ENCODE peak calls at places on chromosomes 7 and 10, in four cellular contexts. N, I, F and J are unnamed samples. For H3K27me3, the result is how much of the 10 kb centered on the place peaks cover.

GRCh38 chr7:142808802-142809583 is 38.2 kb downstream of the PRSS2 start:
- DNase-seq in I (peak), N (no peak), F (no peak), J (no peak)

GRCh38 chr7:102169651-102170416 is 116.8 kb upstream of the SH2B2 start:
- DNase-seq in I (peak), N (no peak), F (no peak), J (no peak)

GRCh38 chr10:30151581-30152389 is 92.4 kb upstream of the JCAD start:
- DNase-seq in F (peak), I (peak), N (peak), J (peak)

GRCh38 chr10:119759832-119760231 is 34.0 kb downstream of the INPP5F start:
- DNase-seq in I (peak), N (no peak), F (no peak), J (no peak)

GRCh38 chr10:132463333-132464255 is 66.6 kb downstream of the PWWP2B start:
- DNase-seq in F (no peak), N (no peak), I (no peak), J (no peak)

GRCh38 chr7:140322759-140323158 is 75.6 kb downstream of the SLC37A3 start:
- DNase-seq in I (no peak), N (peak), F (no peak), J (peak)

GRCh38 chr10:44089671-44090070 is 295.2 kb downstream of the CXCL12 start:
- DNase-seq in N (no peak), I (no peak), F (no peak), J (no peak)

GRCh38 chr10:1663226-1663625 is 74.1 kb downstream of the ADARB2 start:
- DNase-seq in I (no peak), N (no peak), F (no peak), J (no peak)

GRCh38 chr7:14748461-14748860 is 154.1 kb downstream of the DGKB start:
- DNase-seq in I (peak), F (no peak), N (no peak), J (no peak)

GRCh38 chr10:102405632-102406031 is 10.1 kb downstream of the NFKB2 start:
- DNase-seq in F (no peak), I (no peak), N (no peak), J (no peak)

GRCh38 chr10:80148166-80148805 is 15.8 kb downstream of the PLAC9 start:
- DNase-seq in N (no peak), I (no peak), F (no peak), J (no peak)

GRCh38 chr10:30986027-30986672 is 45.5 kb downstream of the ZNF438 start:
- DNase-seq in I (peak), F (no peak), N (no peak), J (no peak)

GRCh38 chr7:2523461-2523905 is 3.9 kb downstream of the LFNG start:
- DNase-seq in F (peak), N (peak), I (no peak), J (peak)

GRCh38 chr7:157714166-157715070 is 377.6 kb downstream of the DNAJB6 start:
- DNase-seq in N (no peak), I (no peak), F (no peak), J (no peak)

GRCh38 chr10:35572583-35572982 is 32.6 kb upstream of the GJD4 start:
- DNase-seq in I (peak), N (no peak), F (no peak), J (no peak)

GRCh38 chr10:58956926-58957325 is 219.5 kb upstream of the PHYHIPL start:
- DNase-seq in I (peak), N (no peak), F (no peak), J (no peak)

GRCh38 chr7:128017880-128018845 is 13.1 kb downstream of the LRRC4 start:
- DNase-seq in F (no peak), N (no peak), I (peak), J (no peak)

GRCh38 chr10:83633547-83633946 is 505.8 kb upstream of the GHITM start:
- DNase-seq in I (no peak), N (no peak), F (no peak), J (no peak)

GRCh38 chr7:104179178-104179577 is 28.6 kb downstream of the ORC5 start:
- DNase-seq in I (peak), F (no peak), N (no peak), J (peak)

GRCh38 chr10:87618470-87619423 is 40.9 kb upstream of the PAPSS2 start:
- DNase-seq in I (peak), N (no peak), F (no peak), J (no peak)

GRCh38 chr10:26550774-26551526 is 112.8 kb downstream of the APBB1IP start:
- DNase-seq in F (peak), N (peak), I (no peak), J (peak)

GRCh38 chr10:60480865-60481563 is 91.3 kb upstream of the ANK3 start:
- DNase-seq in N (no peak), I (peak), F (no peak), J (no peak)

GRCh38 chr10:74058658-74059057 is 60.7 kb downstream of the VCL start:
- DNase-seq in F (no peak), I (no peak), N (no peak), J (peak)

GRCh38 chr7:40482794-40483374 is 348.1 kb downstream of the SUGCT start:
- DNase-seq in N (no peak), I (no peak), F (no peak), J (no peak)

GRCh38 chr10:50917486-50917885 is 32.1 kb upstream of the A1CF start:
- DNase-seq in I (peak), N (no peak), F (no peak), J (no peak)

GRCh38 chr10:124719213-124719851 is 24.8 kb downstream of the FAM53B start:
- DNase-seq in N (no peak), F (no peak), I (peak), J (peak)

GRCh38 chr7:141993354-141993753 is 2.3 kb upstream of the MGAM start:
- DNase-seq in I (no peak), F (no peak), N (no peak), J (no peak)

GRCh38 chr10:35574924-35575352 is 30.2 kb upstream of the GJD4 start:
- DNase-seq in N (peak), I (peak), F (peak), J (peak)

GRCh38 chr7:132571970-132572369 is 4.3 kb downstream of the PLXNA4 start:
- DNase-seq in F (no peak), I (no peak), N (no peak), J (no peak)
- H3K27me3 ChIP-seq in F (half or more), I (under half), N (under half), J (under half)

GRCh38 chr7:154676422-154677073 is 326.4 kb downstream of the PAXIP1 start:
- DNase-seq in F (no peak), N (no peak), I (no peak), J (no peak)

GRCh38 chr7:154675560-154675959 is 327.4 kb downstream of the PAXIP1 start:
- DNase-seq in N (no peak), I (no peak), F (no peak), J (no peak)

GRCh38 chr7:154679689-154680088 is 323.2 kb downstream of the PAXIP1 start:
- DNase-seq in F (no peak), N (no peak), I (no peak), J (no peak)

GRCh38 chr7:154674191-154674590 is 328.7 kb downstream of the PAXIP1 start:
- DNase-seq in F (no peak), I (no peak), N (no peak), J (no peak)

GRCh38 chr7:154677454-154677853 is 325.5 kb downstream of the PAXIP1 start:
- DNase-seq in F (no peak), I (no peak), N (no peak), J (no peak)
- H4K5ac ChIP-seq in F (no peak), I (no peak), N (no peak), J (no peak)

DNA sequence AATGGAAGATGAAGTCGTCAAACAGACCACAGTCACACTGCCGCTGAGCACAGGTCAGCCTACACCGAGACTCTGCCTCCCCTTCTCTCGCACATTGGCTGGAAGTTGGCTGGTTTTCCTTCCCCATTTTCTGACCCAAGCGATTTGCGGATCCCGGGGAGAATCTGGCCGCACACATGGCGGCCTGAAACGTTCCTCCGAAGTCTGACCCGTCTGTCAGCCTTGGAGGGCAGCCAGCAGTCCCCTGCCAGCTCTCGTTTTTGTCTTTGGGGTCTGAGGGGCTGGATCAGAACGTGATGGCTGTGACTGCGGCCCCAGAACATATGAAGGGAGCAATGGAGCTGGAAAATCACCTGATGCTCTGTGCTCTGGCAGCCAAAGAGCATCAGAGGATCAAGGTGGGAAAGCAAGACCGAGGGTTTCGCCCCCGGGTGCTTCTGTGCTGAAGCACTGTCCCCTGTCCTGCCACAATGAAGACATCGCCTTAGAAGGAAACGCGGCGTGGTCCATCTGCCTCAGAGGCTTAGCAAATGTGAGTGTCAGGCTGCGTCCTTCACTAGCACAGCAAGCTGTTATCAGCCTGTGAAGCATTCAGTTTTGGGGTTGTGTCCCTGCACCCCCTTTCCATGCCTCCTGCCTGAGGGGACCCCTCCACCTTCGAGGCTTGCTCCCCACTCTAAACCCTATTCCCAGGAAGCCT is 119.3 kb upstream of the SHH start:
- DNase-seq in I (no peak), N (no peak), F (no peak), J (no peak)
- H3K4ac ChIP-seq in I (no peak), N (no peak), F (no peak), J (no peak)

GRCh38 chr10:19518109-19518508 is 298.1 kb upstream of the PLXDC2 start:
- DNase-seq in I (no peak), F (no peak), N (no peak), J (no peak)

DNA sequence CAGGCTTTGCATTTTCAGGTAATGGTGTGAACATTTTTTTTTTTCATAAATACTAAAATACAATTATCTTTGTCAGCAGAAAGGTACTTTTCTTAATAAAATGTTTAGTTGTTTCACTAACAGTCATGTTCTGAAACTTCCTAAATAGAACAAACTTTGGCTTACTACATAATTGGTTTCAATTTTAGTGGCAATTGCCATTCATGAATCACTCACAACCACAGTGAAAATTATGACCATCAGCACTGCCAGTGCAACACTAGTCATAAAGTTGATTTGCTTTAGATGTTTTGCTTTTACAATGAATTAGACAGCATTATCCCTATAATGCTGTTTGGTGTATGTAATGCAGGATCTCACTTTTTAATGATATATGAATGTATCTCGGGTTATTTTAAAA is 297.6 kb upstream of the PLXDC2 start:
- DNase-seq in F (no peak), N (no peak), I (no peak), J (no peak)
- H3K27me3 ChIP-seq in F (under half), N (under half), I (under half), J (under half)